ENCODE peak calls at places on chromosomes 1 and 21, in four cellular contexts. K is fibroblast of lung, S is IMR-90, O is SK-N-MC. D is an unnamed sample.

GRCh38 chr1:63116016-63116415 is 206.4 kb upstream of the FOXD3 start:
- DNase-seq in K (no peak), S (no peak), O (no peak), D (no peak)

GRCh38 chr1:64539808-64540207 is 69.9 kb downstream of the CACHD1 start:
- DNase-seq in K (peak), S (peak), O (no peak), D (peak)

GRCh38 chr1:99176753-99177152 is 87.5 kb upstream of the PLPPR4 start:
- DNase-seq in O (no peak), S (peak), K (peak), D (no peak)

GRCh38 chr1:42334240-42335049 is 590 bp downstream of the FOXJ3 start:
- DNase-seq in K (peak), O (no peak), S (peak), D (peak)

GRCh38 chr1:51234721-51235425 is 1.2 kb upstream of the RNF11 start:
- DNase-seq in S (peak), K (peak), O (no peak), D (peak)

GRCh38 chr1:151993734-151994496 is at the start of gene S100A10:
- DNase-seq in K (peak), S (peak), O (no peak), D (peak)

GRCh38 chr1:187847531-187847930 is 1018.8 kb downstream of the PLA2G4A start:
- DNase-seq in O (no peak), S (no peak), K (no peak), D (no peak)

GRCh38 chr1:164678289-164678688 is 119.3 kb downstream of the PBX1 start:
- DNase-seq in K (no peak), O (no peak), S (no peak), D (no peak)

GRCh38 chr1:95742591-95743089 is 508.6 kb downstream of the RWDD3 start:
- DNase-seq in O (no peak), S (peak), K (peak), D (no peak)

GRCh38 chr21:22679207-22679606 is 1681.0 kb downstream of the NCAM2 start:
- DNase-seq in S (no peak), O (no peak), K (no peak), D (peak)

GRCh38 chr1:21311016-21311415 is 20.8 kb upstream of the ECE1 start:
- DNase-seq in S (no peak), K (no peak), O (no peak), D (no peak)

GRCh38 chr1:21338568-21339401 is 48.5 kb upstream of the ECE1 start:
- DNase-seq in K (no peak), S (peak), O (no peak), D (no peak)

GRCh38 chr1:201229095-201229494 is 38.5 kb downstream of the IGFN1 start:
- DNase-seq in S (no peak), K (no peak), O (no peak), D (no peak)

GRCh38 chr1:151315565-151316235 is 11.5 kb downstream of the PI4KB start:
- DNase-seq in K (no peak), O (no peak), S (no peak), D (no peak)

GRCh38 chr1:170273556-170274501 is 128.1 kb downstream of the NTMT2 start:
- DNase-seq in S (no peak), K (no peak), O (no peak), D (no peak)

GRCh38 chr1:170388489-170388888 is 143.5 kb upstream of the GORAB start:
- DNase-seq in S (no peak), O (no peak), K (no peak), D (no peak)

GRCh38 chr1:162902372-162902771 is 41.4 kb upstream of the CCDC190 start:
- DNase-seq in O (no peak), K (peak), S (peak), D (no peak)

GRCh38 chr1:57532299-57532698 is 108.4 kb upstream of the DAB1 start:
- DNase-seq in O (no peak), S (no peak), K (no peak), D (no peak)

GRCh38 chr1:109498161-109498801 is 4.4 kb downstream of the CYB561D1 start:
- DNase-seq in O (no peak), S (peak), K (peak), D (no peak)

GRCh38 chr1:2289607-2290006 is 61.5 kb downstream of the SKI start:
- DNase-seq in K (no peak), O (no peak), S (no peak), D (no peak)

GRCh38 chr1:2288308-2288707 is 60.2 kb downstream of the SKI start:
- DNase-seq in K (no peak), O (no peak), S (no peak), D (no peak)

GRCh38 chr1:2288816-2289536 is 60.9 kb downstream of the SKI start:
- DNase-seq in S (no peak), O (no peak), K (no peak), D (no peak)

GRCh38 chr1:2290595-2291510 is 62.7 kb downstream of the SKI start:
- DNase-seq in O (peak), K (peak), S (peak), D (peak)

DNA sequence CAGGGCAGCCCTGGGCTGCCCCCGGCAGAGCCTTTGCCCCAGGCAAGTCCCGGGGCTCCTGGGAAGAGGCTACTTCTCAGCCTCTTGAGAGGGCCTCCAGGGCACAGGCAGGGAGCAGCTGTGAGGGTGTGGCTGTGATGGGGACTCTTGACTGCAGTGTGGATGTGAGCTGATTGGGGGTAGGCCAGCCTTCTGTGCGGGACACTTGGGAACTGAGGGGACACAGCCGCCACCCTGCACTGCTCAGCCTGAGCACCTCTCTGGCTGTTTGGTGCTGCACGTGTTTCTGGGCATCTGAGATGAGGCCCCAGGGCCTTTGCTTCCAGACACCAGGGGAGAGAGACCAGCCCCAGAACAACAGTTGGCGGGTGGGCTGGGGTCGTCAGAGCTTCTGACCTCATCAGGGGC is 62.1 kb downstream of the SKI start:
- DNase-seq in K (no peak), O (no peak), S (no peak), D (no peak)
- H3K9ac ChIP-seq in K (peak), O (no peak), S (peak), D (no peak)

GRCh38 chr1:208179303-208179702 is 64.9 kb downstream of the PLXNA2 start:
- DNase-seq in S (no peak), K (no peak), O (no peak), D (no peak)

GRCh38 chr1:208177656-208178055 is 66.5 kb downstream of the PLXNA2 start:
- DNase-seq in O (no peak), S (no peak), K (peak), D (no peak)

GRCh38 chr1:208178091-208178529 is 66.1 kb downstream of the PLXNA2 start:
- DNase-seq in O (no peak), K (peak), S (no peak), D (no peak)

GRCh38 chr1:208181259-208181816 is 62.8 kb downstream of the PLXNA2 start:
- DNase-seq in K (no peak), O (no peak), S (no peak), D (no peak)

DNA sequence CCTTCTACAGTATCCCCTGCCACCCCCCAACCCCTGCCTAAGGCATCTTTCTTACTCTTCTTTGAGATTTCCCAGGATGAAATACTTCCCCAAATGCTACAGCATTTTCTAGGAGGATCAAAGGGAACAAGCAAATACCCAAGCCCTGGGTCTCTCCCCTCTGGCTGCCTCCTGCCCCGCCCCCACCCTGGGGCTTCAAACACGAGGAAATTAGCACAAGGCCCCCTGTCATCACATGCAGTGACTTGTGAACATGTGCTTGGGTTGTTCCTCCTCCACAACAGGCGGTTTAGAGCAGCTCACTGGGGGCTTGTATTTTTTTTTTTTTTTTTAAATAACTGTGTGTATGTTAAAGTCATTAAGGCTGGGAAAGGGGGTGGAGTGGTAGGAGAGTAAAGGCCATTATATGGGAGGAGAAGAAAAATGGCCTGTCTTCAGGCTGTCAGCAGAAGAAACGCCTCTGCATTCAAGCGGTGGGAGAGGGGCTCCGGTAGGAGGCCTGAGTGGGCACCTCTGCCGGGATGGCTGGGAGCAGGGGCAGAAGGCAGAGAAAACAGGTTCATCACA is 64.3 kb downstream of the PLXNA2 start:
- DNase-seq in S (no peak), O (no peak), K (no peak), D (no peak)
- H3K9ac ChIP-seq in S (no peak), O (no peak), K (no peak), D (no peak)

GRCh38 chr1:90768098-90768497 is 51.0 kb upstream of the BARHL2 start:
- DNase-seq in O (no peak), K (no peak), S (no peak), D (no peak)
- H3K9ac ChIP-seq in O (no peak), K (no peak), S (no peak), D (no peak)

DNA sequence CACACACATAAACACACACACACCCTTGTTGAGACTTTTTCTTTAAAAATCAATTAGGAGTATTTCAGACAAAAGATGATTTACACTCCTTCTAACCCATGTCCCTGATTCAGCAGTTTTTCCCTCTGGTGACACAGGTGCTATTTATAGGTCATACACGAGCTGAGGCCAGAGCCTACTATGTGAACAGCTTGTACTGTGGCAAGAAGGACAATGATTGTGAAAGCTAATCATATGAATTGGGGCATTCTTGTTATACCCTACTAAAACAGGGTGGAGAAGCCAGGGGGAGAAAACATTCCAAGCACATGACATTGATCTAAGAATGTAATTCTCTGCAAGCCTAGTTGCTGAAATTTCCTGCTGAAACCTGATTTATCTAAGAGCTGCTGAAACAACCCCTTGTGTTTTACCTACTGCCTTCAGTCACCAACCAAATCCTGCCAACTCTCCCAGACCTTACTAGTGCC is 60.3 kb downstream of the XCL1 start:
- DNase-seq in S (no peak), O (no peak), K (peak), D (no peak)
- H3K9ac ChIP-seq in S (no peak), O (no peak), K (no peak), D (no peak)

GRCh38 chr1:116908821-116909510 is 750 bp upstream of the PTGFRN start:
- DNase-seq in K (no peak), S (no peak), O (no peak), D (no peak)
- H3K9ac ChIP-seq in K (no peak), S (no peak), O (peak), D (no peak)

GRCh38 chr1:154940213-154940879 is 3.8 kb upstream of the PMVK start:
- DNase-seq in K (no peak), S (no peak), O (peak), D (peak)
- H3K9ac ChIP-seq in K (no peak), S (no peak), O (no peak), D (no peak)

DNA sequence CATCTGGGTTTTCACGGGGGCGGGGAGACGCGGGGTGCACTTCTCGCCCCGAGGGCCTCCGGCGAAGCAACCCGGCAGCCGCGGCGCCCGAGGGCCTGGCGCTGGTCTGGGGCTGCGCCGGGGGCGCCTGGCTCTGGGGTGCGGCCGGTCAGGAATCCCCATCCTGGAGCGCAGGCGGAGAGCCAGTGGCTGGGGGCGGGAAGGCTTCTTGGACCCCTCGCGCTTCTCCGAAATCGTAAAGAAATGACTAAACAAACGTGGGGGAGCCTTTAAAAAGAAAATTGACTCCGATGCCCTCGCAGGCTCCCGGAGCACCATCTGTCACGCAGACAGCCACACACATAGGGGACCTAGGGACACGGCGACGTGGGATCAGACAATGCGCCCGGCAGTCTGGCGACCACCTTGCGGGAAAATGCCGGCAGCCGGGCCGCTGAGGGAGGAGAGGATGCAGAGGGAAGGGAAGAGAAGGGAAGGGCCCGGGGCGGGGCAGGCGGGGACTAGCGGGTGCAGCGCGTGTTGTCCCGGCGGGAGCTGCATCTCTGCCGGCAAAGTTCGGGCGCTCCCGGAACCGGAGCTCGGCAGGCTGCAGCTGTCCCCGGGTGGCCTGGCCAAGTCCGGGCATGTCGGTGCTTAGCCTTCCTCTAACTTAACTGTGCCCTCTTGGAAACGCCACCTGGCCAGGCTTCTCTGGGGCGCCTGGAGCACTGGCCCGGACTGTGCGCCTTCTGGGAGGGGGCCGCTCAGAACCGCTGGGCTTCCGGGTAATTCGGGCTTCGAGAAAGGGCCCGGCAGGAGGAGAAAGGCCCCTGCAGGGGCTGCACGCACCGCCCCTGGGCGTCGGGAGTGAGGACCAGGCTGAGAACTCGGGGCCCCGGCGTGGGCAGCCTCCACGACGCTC is 1.9 kb downstream of the NHLH2 start:
- DNase-seq in S (no peak), K (peak), O (no peak), D (peak)
- H3K9ac ChIP-seq in S (no peak), K (peak), O (peak), D (no peak)

GRCh38 chr1:29557066-29557465 is 320.7 kb downstream of the PTPRU start:
- DNase-seq in O (no peak), K (no peak), S (no peak), D (no peak)
- H3K9ac ChIP-seq in O (no peak), K (no peak), S (no peak), D (no peak)

DNA sequence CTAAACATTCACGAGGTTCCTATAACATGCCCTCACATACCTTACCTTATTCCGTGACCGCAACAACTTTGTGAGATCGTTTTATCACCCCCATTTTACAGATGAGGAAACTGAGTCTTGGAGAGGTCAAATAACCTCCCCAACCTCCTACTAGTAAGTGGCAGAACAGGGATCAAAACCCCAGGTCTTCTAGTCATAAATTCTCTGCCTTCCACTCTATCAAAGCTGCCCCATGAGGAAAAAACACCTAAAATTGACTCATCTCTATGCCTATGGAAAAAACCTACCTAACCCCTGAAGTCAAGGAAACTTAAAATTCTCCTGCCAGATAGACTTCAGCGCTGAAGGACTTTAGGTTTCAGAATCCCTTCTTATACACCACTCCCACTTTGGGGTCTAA is 69.5 kb upstream of the ERRFI1 start:
- DNase-seq in S (no peak), O (no peak), K (no peak), D (no peak)
- H3K9ac ChIP-seq in S (no peak), O (no peak), K (no peak), D (no peak)

DNA sequence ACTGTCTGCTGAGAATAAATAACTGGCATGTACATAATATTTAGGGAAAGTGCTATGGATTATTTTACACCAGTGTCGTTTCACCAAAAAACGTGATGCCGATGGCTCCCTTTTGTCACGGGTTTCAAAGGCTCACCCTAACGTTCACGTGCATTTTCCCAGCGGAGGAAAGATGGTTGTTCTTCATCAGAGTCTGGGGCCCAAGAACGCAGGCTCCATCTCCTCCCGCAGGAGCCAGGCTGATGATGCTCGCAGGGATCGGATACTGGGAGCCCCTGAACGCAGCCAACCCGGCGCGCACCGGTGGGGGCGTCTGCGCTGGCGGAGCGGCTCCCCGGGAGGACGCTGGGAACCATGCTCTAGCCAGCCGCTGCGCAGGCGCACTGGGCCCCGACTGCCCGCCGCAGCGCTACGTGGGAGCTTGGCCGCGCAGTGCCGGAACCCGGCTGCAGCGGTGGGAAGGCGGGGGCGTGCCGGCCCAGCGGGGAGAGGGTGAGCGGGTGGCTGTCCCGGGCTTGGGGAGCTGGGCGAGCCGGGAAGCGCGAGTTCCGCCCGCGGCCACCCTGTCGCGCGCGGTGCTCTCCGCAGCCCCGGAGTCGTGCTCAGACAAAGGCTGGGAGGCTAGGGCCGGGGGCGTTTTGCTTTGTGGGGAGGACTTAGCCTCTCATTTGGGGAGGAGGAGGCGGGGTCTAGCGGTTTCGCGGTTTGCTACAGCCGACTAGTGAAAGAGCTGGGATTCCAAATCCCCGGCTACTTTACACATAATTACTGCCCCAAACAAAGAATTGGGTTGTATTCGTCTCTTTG is at the start of gene ZFP69B:
- DNase-seq in K (peak), O (peak), S (peak), D (peak)
- H3K9ac ChIP-seq in K (peak), O (peak), S (peak), D (peak)

D was measured in kidney.